ENCODE peak calls at places on chromosome 17, in ten cellular contexts. G is DMS153, D is NCI-H774, I is mammary epithelial cell, V is GM10248, W is neural progenitor cell, U is GM23338, Y is NCI-H446, J is tibial artery, S is retinal pigment epithelial cell. M is an unnamed sample.

GRCh38 chr17:71085238-71086033 is 916.1 kb downstream of the KCNJ2 start:
- DNase-seq in D (peak; percentile 33), I (peak; percentile 23), G (peak; percentile 34), S (no peak), V (no peak), U (peak; percentile 86), J (no peak), Y (no peak), W (peak; percentile 77), M (peak; percentile 76)

GRCh38 chr17:72119963-72120877 is 600 bp upstream of the SOX9 start:
- DNase-seq in I (peak; percentile 77), G (peak; percentile 58), D (peak; percentile 75), V (peak; percentile 31), W (peak; percentile 75), Y (no peak), S (peak; percentile 88), J (peak; percentile 40), U (peak; percentile 73), M (peak; percentile 39)

GRCh38 chr17:8420041-8420934 is 15.4 kb upstream of the NDEL1 start:
- DNase-seq in W (no peak), J (peak; percentile 29), S (no peak), U (no peak), Y (no peak), I (no peak), D (no peak), G (no peak), V (no peak), M (no peak)

GRCh38 chr17:76561799-76562268 is 22.0 kb downstream of the PRCD start:
- DNase-seq in W (no peak), D (no peak), U (no peak), G (no peak), Y (no peak), V (no peak), S (peak; percentile 68), I (no peak), J (no peak), M (no peak)

GRCh38 chr17:17547210-17547764 is 44.2 kb downstream of the PEMT start:
- DNase-seq in V (no peak), U (no peak), J (no peak), G (no peak), S (no peak), D (no peak), Y (no peak), I (no peak), W (no peak), M (no peak)

GRCh38 chr17:80109713-80110446 is 8.5 kb downstream of the GAA start:
- DNase-seq in U (no peak), J (no peak), Y (no peak), W (no peak), S (no peak), G (peak; percentile 75), D (no peak), I (peak; percentile 92), V (no peak), M (no peak)

GRCh38 chr17:34412965-34413441 is 50.0 kb upstream of the CCL1 start:
- DNase-seq in D (no peak), J (no peak), Y (no peak), G (no peak), U (no peak), V (no peak), I (no peak), W (no peak), S (no peak), M (no peak)

GRCh38 chr17:34703533-34703932 is 124.2 kb downstream of the TMEM132E start:
- DNase-seq in S (no peak), U (peak; percentile 93), J (no peak), Y (no peak), W (peak; percentile 96), D (no peak), I (peak; percentile 5), V (no peak), G (no peak), M (no peak)

GRCh38 chr17:27217631-27218030 is 76.3 kb upstream of the WSB1 start:
- DNase-seq in S (no peak), W (no peak), G (no peak), J (no peak), D (no peak), Y (no peak), U (no peak), I (no peak), V (peak; percentile 42), M (no peak)

GRCh38 chr17:69130627-69131293 is 10.9 kb downstream of the ABCA6 start:
- DNase-seq in Y (no peak), G (no peak), U (no peak), D (no peak), S (no peak), I (no peak), J (no peak), W (no peak), V (no peak), M (no peak)

M was measured in WERI-Rb-1.